ENCODE peak calls at places on chromosome 13, in six cellular contexts. J, N, A, Q, Z and L are unnamed samples. For H3K36me3, the result is how much of the 10 kb centered on the place peaks cover.

GRCh38 chr13:73334459-73334858 is 275.7 kb downstream of the KLF5 start:
- DNase-seq in J (no peak), N (no peak), A (no peak), Q (no peak), Z (no peak), L (no peak)

GRCh38 chr13:75135325-75135825 is 346.6 kb downstream of the TBC1D4 start:
- DNase-seq in J (no peak), N (peak), A (no peak), Q (no peak), Z (peak), L (no peak)

GRCh38 chr13:40272776-40273139 is 393.7 kb downstream of the FOXO1 start:
- DNase-seq in J (no peak), N (no peak), A (no peak), Q (no peak), Z (no peak), L (no peak)

GRCh38 chr13:43407023-43407581 is 379.7 kb downstream of the ENOX1 start:
- DNase-seq in J (no peak), N (no peak), A (no peak), Q (no peak), Z (no peak), L (no peak)

GRCh38 chr13:51861728-51862300 is at the start of gene CCDC70:
- DNase-seq in J (no peak), N (no peak), A (no peak), Q (no peak), Z (peak), L (no peak)

GRCh38 chr13:24348797-24349515 is 39.6 kb downstream of the C1QTNF9 start:
- DNase-seq in J (no peak), N (no peak), A (peak), Q (peak), Z (peak), L (no peak)

GRCh38 chr13:25811506-25811905 is 240.3 kb downstream of the SHISA2 start:
- DNase-seq in J (no peak), N (no peak), A (no peak), Q (no peak), Z (no peak), L (no peak)

GRCh38 chr13:49185264-49185663 is 34.9 kb upstream of the MLNR start:
- DNase-seq in J (no peak), N (no peak), A (no peak), Q (no peak), Z (no peak), L (no peak)

DNA sequence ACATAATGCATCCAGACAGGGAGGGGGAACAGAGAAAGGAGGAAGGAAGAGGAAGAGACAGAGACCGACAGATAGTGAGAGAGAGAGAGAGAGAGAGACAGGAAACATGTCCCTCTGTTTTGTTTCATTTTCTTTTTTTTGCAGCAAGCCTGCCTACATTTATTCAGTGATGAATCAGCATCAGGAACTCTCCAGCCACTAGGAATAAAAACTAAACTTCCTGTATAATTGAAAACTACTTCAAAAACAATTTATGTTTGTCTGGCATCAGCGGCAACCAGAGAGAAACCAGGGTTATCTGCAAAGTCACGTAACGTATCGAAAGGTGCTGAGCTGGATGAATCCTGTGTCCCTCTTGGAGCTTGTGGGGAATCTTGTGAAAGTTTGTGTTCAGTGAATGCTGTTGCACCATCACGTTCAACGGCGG is 148.6 kb upstream of the SOX21 start:
- DNase-seq in J (no peak), N (no peak), A (no peak), Q (no peak), Z (no peak), L (no peak)
- H3K4me3 ChIP-seq in J (peak), N (no peak), A (peak), Q (peak), Z (peak), L (no peak)

DNA sequence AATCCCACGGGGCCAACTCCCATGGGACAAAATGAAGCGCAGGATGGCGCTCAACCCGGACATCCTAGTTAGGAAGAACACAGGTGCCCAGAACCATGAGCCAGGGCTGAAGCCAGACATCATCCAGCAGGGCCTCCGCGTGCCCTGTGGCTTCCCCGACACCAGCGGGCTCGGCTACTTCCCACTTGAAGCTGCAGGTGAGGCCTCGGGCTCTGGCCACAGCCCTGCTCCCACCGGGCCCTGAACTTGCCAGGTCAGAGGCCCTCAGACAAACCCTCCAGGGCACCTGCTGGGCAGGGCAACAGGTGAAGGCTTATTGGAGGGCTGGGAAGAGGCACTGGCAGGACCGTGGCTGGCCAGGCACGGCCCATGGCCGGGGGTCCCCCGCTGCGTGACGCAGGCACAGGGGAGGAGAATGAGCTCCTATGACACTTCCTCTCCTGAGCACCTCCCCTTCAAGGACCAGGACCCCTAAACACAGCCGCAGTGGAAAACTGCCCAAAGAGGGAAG is 117.7 kb downstream of the STK24 start:
- DNase-seq in J (no peak), N (no peak), A (no peak), Q (no peak), Z (no peak), L (no peak)
- H3K36me3 ChIP-seq in J (half or more), N (under half), A (half or more), Q (under half), Z (under half), L (half or more)

GRCh38 chr13:93249259-93249917 is 22.8 kb downstream of the GPC6 start:
- DNase-seq in J (no peak), N (peak), A (no peak), Q (no peak), Z (no peak), L (no peak)
- H3K4me3 ChIP-seq in J (no peak), N (no peak), A (no peak), Q (no peak), Z (no peak), L (no peak)

DNA sequence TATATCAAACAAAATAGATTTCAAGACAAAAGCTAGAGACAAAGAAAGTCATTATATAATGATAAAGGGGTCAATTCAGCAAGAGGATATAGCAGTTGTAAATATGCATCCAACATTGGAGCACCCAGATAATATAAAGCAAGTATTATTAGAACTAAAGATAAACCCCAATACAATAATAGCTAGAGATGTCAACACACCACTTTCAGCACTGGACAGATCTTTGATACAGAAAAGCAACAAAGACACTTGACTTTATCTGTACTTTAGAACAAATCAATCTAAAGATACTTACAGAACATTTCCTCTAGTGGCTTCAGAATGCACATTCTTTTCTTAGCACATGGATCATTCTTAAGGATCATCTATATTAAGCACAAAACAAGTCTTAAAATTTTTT is 59.1 kb upstream of the TEX29 start:
- DNase-seq in J (no peak), N (no peak), A (no peak), Q (no peak), Z (no peak), L (no peak)
- H3K36me3 ChIP-seq in J (under half), N (under half), A (under half), Q (under half), Z (under half), L (under half)